ENCODE peak calls at places on chromosomes 7 and 10, in seven cellular contexts. G, K, H, V, X, I and D are unnamed samples.

GRCh38 chr10:107054469-107055156 is 109.9 kb downstream of the SORCS1 start:
- DNase-seq in H (no peak), K (no peak), I (no peak), V (no peak), X (no peak), G (no peak), D (no peak)

GRCh38 chr7:64098-64521 is 128.3 kb upstream of the FAM20C start:
- DNase-seq in H (peak; percentile 43), K (peak; percentile 72), V (peak; percentile 89), X (no peak), I (peak; percentile 75), G (peak; percentile 86), D (peak; percentile 51)

GRCh38 chr7:4742051-4742573 is 33.3 kb upstream of the AP5Z1 start:
- DNase-seq in V (no peak), K (peak; percentile 63), G (no peak), I (no peak), X (no peak), H (no peak), D (peak; percentile 61)

GRCh38 chr10:104130041-104130440 is 8.1 kb downstream of the SFR1 start:
- DNase-seq in K (no peak), I (no peak), V (no peak), G (no peak), X (no peak), H (no peak), D (no peak)

GRCh38 chr10:34403512-34403911 is 411.6 kb downstream of the PARD3 start:
- DNase-seq in K (no peak), V (peak; percentile 23), I (no peak), G (peak; percentile 34), X (no peak), H (no peak), D (no peak)

GRCh38 chr10:60951272-60951724 is 7.3 kb upstream of the RHOBTB1 start:
- DNase-seq in G (no peak), I (no peak), H (no peak), V (no peak), X (no peak), K (no peak), D (no peak)

GRCh38 chr7:151085329-151085690 is 965 bp upstream of the AGAP3 start:
- DNase-seq in H (peak; percentile 20), G (no peak), X (no peak), I (no peak), V (no peak), K (no peak), D (no peak)

GRCh38 chr10:24556746-24557742 is 166.6 kb downstream of the ARHGAP21 start:
- DNase-seq in I (peak; percentile 57), H (no peak), V (peak; percentile 78), K (no peak), G (peak; percentile 80), X (no peak), D (no peak)

GRCh38 chr10:31186225-31187010 is 132.6 kb upstream of the ZEB1 start:
- DNase-seq in X (no peak), K (no peak), G (no peak), H (no peak), V (peak; percentile 65), I (no peak), D (no peak)

GRCh38 chr10:33134011-33134751 is 176.2 kb upstream of the ITGB1 start:
- DNase-seq in V (peak; percentile 90), K (peak; percentile 87), X (peak; percentile 75), H (peak; percentile 40), I (no peak), G (peak; percentile 94), D (no peak)

GRCh38 chr7:31333301-31333700 is 7.2 kb downstream of the NEUROD6 start:
- DNase-seq in H (no peak), X (no peak), K (no peak), V (no peak), G (no peak), I (no peak), D (no peak)

GRCh38 chr7:33743594-33743993 is 161.7 kb upstream of the BMPER start:
- DNase-seq in I (no peak), V (no peak), G (peak; percentile 48), K (no peak), H (no peak), X (no peak), D (no peak)

GRCh38 chr7:126065766-126066165 is 1136.1 kb upstream of the POT1 start:
- DNase-seq in G (no peak), X (no peak), H (no peak), V (no peak), K (no peak), I (no peak), D (no peak)

GRCh38 chr10:32232378-32232777 is 114.6 kb downstream of the EPC1 start:
- DNase-seq in V (no peak), H (no peak), K (no peak), G (no peak), I (no peak), X (no peak), D (no peak)

GRCh38 chr7:41425926-41426325 is 277.0 kb downstream of the INHBA start:
- DNase-seq in V (peak; percentile 59), G (peak; percentile 96), X (no peak), K (no peak), I (no peak), H (no peak), D (no peak)

GRCh38 chr7:73789051-73789450 is 19.0 kb upstream of the CLDN3 start:
- DNase-seq in X (no peak), I (no peak), V (no peak), G (no peak), K (no peak), H (no peak), D (no peak)

GRCh38 chr7:79653136-79653631 is 199.7 kb upstream of the MAGI2 start:
- DNase-seq in K (no peak), X (no peak), H (no peak), G (peak; percentile 69), I (no peak), V (no peak), D (no peak)

GRCh38 chr7:28411876-28412662 is at the start of gene CREB5:
- DNase-seq in I (no peak), K (no peak), H (no peak), G (no peak), V (peak; percentile 70), X (no peak), D (no peak)

GRCh38 chr7:132653364-132653930 is 77.2 kb upstream of the PLXNA4 start:
- DNase-seq in H (no peak), G (no peak), K (no peak), X (no peak), I (no peak), V (no peak), D (no peak)

GRCh38 chr7:127922661-127923060 is 108.6 kb downstream of the LRRC4 start:
- DNase-seq in H (no peak), V (no peak), X (no peak), K (no peak), I (no peak), G (no peak), D (no peak)

GRCh38 chr10:134205-134742 is 981 bp upstream of the ZMYND11 start:
- DNase-seq in V (no peak), K (no peak), G (peak; percentile 35), H (no peak), X (peak; percentile 48), I (peak; percentile 77), D (no peak)